ENCODE peak calls at places on chromosomes 13 and 19, in six cellular contexts. One of them, this sample, is unnamed.

GRCh38 chr13:29993716-29994488 is 143.5 kb upstream of the UBL3 start:
- DNase-seq in K562: no peak
- DNase-seq in SK-N-SH: no peak
- DNase-seq in GM12878: no peak
- DNase-seq in IMR-90: peak
- DNase-seq in HepG2: no peak
- DNase-seq in this sample: no peak

GRCh38 chr13:99659234-99659633 is 158.0 kb downstream of the TM9SF2 start:
- DNase-seq in GM12878: no peak
- DNase-seq in IMR-90: no peak
- DNase-seq in K562: no peak
- DNase-seq in HepG2: no peak
- DNase-seq in SK-N-SH: no peak
- DNase-seq in this sample: no peak

GRCh38 chr19:7177926-7178325 is 108.4 kb downstream of the ZNF557 start:
- DNase-seq in K562: no peak
- DNase-seq in GM12878: no peak
- DNase-seq in SK-N-SH: no peak
- DNase-seq in HepG2: no peak
- DNase-seq in IMR-90: peak
- DNase-seq in this sample: no peak

GRCh38 chr19:4640247-4641000 is 1.1 kb downstream of the TNFAIP8L1 start:
- DNase-seq in IMR-90: no peak
- DNase-seq in GM12878: no peak
- DNase-seq in K562: no peak
- DNase-seq in HepG2: peak
- DNase-seq in SK-N-SH: no peak
- DNase-seq in this sample: no peak

GRCh38 chr13:47976325-47976724 is 24.7 kb downstream of the SUCLA2 start:
- DNase-seq in K562: no peak
- DNase-seq in IMR-90: no peak
- DNase-seq in GM12878: no peak
- DNase-seq in SK-N-SH: no peak
- DNase-seq in HepG2: no peak
- DNase-seq in this sample: no peak

GRCh38 chr13:34810996-34811395 is 131.1 kb upstream of the NBEA start:
- DNase-seq in K562: no peak
- DNase-seq in SK-N-SH: no peak
- DNase-seq in GM12878: no peak
- DNase-seq in IMR-90: no peak
- DNase-seq in HepG2: no peak
- DNase-seq in this sample: no peak

GRCh38 chr19:32318884-32319520 is 26.4 kb upstream of the ZNF507 start:
- DNase-seq in IMR-90: no peak
- DNase-seq in GM12878: no peak
- DNase-seq in SK-N-SH: peak
- DNase-seq in HepG2: no peak
- DNase-seq in K562: peak
- DNase-seq in this sample: no peak

GRCh38 chr13:79451500-79451962 is 29.4 kb upstream of the NDFIP2 start:
- DNase-seq in GM12878: peak
- DNase-seq in SK-N-SH: peak
- DNase-seq in IMR-90: peak
- DNase-seq in K562: peak
- DNase-seq in HepG2: no peak
- DNase-seq in this sample: no peak

GRCh38 chr13:66225071-66225470 is 1005.1 kb downstream of the PCDH9 start:
- DNase-seq in IMR-90: no peak
- DNase-seq in GM12878: no peak
- DNase-seq in K562: no peak
- DNase-seq in SK-N-SH: no peak
- DNase-seq in HepG2: no peak
- DNase-seq in this sample: no peak

GRCh38 chr13:33547035-33547434 is 261.5 kb upstream of the STARD13 start:
- DNase-seq in IMR-90: no peak
- DNase-seq in K562: no peak
- DNase-seq in HepG2: no peak
- DNase-seq in GM12878: no peak
- DNase-seq in SK-N-SH: no peak
- DNase-seq in this sample: no peak

GRCh38 chr13:114244637-114245036 is 9.9 kb downstream of the CDC16 start:
- DNase-seq in HepG2: no peak
- DNase-seq in SK-N-SH: no peak
- DNase-seq in IMR-90: no peak
- DNase-seq in GM12878: no peak
- DNase-seq in K562: no peak
- DNase-seq in this sample: no peak

GRCh38 chr13:24064258-24064860 is 96.2 kb upstream of the SPATA13 start:
- DNase-seq in IMR-90: no peak
- DNase-seq in K562: no peak
- DNase-seq in GM12878: no peak
- DNase-seq in HepG2: no peak
- DNase-seq in SK-N-SH: no peak
- DNase-seq in this sample: no peak

GRCh38 chr19:7654401-7654800 is 14.4 kb upstream of the RETN start:
- DNase-seq in HepG2: no peak
- DNase-seq in SK-N-SH: no peak
- DNase-seq in GM12878: no peak
- DNase-seq in K562: no peak
- DNase-seq in IMR-90: peak
- DNase-seq in this sample: no peak

GRCh38 chr13:29583073-29583785 is 12.3 kb downstream of the SLC7A1 start:
- DNase-seq in IMR-90: peak
- DNase-seq in K562: no peak
- DNase-seq in GM12878: no peak
- DNase-seq in SK-N-SH: no peak
- DNase-seq in HepG2: no peak
- DNase-seq in this sample: no peak

GRCh38 chr13:25453966-25454365 is 82.2 kb downstream of the ATP8A2 start:
- DNase-seq in IMR-90: no peak
- DNase-seq in HepG2: no peak
- DNase-seq in SK-N-SH: no peak
- DNase-seq in GM12878: no peak
- DNase-seq in K562: no peak
- DNase-seq in this sample: no peak

DNA sequence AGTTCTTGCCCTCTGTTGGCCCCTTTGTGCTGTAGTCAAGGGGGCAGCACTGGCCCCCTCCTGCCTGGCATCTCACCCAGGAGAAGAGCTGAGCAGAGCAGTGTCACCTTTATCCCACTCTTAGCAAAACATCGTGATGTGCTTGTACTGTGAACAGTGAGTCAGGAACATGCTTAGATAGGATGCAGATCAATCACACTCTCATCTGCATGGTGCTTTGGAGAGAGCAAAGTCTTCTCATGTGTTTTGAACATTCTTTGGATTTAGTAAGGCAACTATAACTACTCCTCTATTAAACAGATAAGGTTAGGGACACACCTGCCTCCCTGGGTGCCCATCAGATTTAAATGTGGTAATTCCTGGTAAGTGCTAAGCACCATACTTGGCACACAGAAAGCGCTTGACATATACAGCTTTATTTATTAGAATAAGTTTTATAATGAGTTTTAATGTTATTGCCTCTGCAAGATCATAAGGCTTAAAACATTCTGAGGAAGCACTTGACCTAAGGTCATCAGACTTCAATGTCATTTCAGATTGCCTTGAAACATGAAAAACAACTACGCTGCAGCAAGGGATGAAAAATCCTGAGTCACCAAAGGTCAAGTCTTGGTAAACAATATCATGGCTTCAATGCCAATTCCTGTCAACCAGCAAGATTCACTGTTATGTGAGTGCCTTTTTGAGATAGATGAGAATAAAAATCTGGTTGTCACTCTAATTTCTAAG is 82.4 kb upstream of the IRS2 start:
- DNase-seq in K562: no peak
- DNase-seq in HepG2: no peak
- DNase-seq in GM12878: no peak
- DNase-seq in SK-N-SH: no peak
- DNase-seq in IMR-90: peak
- DNase-seq in this sample: no peak
- H3K9ac ChIP-seq in K562: no peak
- H3K9ac ChIP-seq in HepG2: no peak
- H3K9ac ChIP-seq in GM12878: no peak
- H3K9ac ChIP-seq in SK-N-SH: no peak
- H3K9ac ChIP-seq in IMR-90: no peak
- H3K9ac ChIP-seq in this sample: no peak

DNA sequence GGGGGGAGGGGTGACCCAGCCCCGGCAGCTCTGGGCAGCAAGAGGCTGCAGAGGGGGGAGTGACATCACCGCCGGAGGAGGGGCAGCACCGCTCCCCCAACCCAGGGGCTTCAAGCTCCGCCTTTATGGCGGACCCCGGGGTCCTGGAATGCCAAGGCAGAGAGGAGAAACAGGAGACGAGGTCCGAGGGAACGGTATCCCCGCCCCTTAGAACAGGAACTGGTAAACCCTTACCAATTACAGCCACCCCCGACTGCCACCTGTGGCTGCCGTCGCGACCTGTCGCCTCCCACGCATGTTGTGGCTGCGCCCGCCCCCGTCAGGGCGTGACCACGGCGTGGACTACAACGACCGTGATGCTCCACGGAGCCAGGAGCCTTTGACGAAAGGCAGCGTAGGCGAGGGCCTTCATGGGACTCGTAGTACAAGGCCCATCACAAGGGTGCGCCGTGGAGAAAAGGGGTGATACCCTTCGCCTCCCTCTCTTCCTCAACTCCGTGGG is 4.1 kb upstream of the KCNC3 start:
- DNase-seq in HepG2: peak
- DNase-seq in IMR-90: peak
- DNase-seq in GM12878: peak
- DNase-seq in K562: peak
- DNase-seq in SK-N-SH: peak
- DNase-seq in this sample: peak
- TF ChIP-seq USF2 in HepG2: no peak
- TF ChIP-seq USF2 in IMR-90: no peak
- TF ChIP-seq USF2 in GM12878: no peak
- TF ChIP-seq USF2 in K562: no peak
- TF ChIP-seq USF2 in SK-N-SH: no peak
- TF ChIP-seq USF2 in this sample: no peak

GRCh38 chr13:98370261-98370660 is 193.2 kb upstream of the RNF113B start:
- DNase-seq in IMR-90: no peak
- DNase-seq in GM12878: no peak
- DNase-seq in SK-N-SH: no peak
- DNase-seq in HepG2: no peak
- DNase-seq in K562: no peak
- DNase-seq in this sample: no peak

GRCh38 chr13:98371624-98372023 is 194.6 kb upstream of the RNF113B start:
- DNase-seq in SK-N-SH: no peak
- DNase-seq in GM12878: no peak
- DNase-seq in IMR-90: no peak
- DNase-seq in K562: no peak
- DNase-seq in HepG2: no peak
- DNase-seq in this sample: no peak

GRCh38 chr13:98372886-98373285 is 195.8 kb upstream of the RNF113B start:
- DNase-seq in K562: no peak
- DNase-seq in SK-N-SH: no peak
- DNase-seq in GM12878: no peak
- DNase-seq in IMR-90: peak
- DNase-seq in HepG2: no peak
- DNase-seq in this sample: no peak

GRCh38 chr13:98368019-98368418 is 190.9 kb upstream of the RNF113B start:
- DNase-seq in SK-N-SH: no peak
- DNase-seq in HepG2: no peak
- DNase-seq in GM12878: no peak
- DNase-seq in IMR-90: peak
- DNase-seq in K562: no peak
- DNase-seq in this sample: no peak

DNA sequence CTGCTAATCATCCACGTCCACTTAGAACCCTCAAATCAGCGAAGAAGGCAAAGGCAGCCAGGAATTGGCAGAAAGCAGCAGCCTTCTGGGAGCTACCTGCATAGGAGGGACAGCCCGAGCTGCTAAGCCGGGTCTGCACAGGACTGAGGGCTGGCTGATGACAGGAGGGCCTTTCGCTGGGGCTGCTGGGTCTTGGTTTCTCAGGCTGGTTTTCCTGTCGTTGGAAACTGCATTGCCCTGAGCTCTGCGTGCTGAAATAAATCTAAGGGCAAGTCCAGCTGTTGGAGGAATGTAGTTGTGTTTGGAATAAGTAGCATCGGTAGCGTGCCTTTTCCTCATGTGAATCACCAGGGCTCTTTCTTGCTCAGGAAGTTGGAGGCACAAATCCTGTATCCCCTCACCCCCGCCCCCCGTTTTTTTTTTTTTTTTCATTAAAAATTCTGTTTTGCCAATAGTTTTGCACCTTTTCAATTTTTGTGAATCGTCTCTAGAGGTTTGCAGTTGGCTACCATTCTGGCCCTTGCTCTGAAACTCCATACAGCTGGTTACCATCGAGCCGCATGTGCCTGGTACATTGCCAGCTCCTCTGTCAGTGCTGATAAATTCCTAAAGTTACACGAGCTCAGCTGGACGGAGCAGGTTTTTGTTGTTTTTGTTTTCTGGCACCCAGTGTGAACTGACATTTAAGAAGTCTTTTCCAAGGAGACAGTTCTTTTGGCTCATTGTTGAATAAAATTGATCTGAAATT is 193.9 kb upstream of the RNF113B start:
- DNase-seq in K562: no peak
- DNase-seq in SK-N-SH: no peak
- DNase-seq in GM12878: no peak
- DNase-seq in IMR-90: peak
- DNase-seq in HepG2: no peak
- DNase-seq in this sample: peak
- H3K9ac ChIP-seq in K562: no peak
- H3K9ac ChIP-seq in SK-N-SH: no peak
- H3K9ac ChIP-seq in GM12878: no peak
- H3K9ac ChIP-seq in IMR-90: peak
- H3K9ac ChIP-seq in HepG2: no peak
- H3K9ac ChIP-seq in this sample: no peak

GRCh38 chr19:10803252-10803651 is 32.8 kb downstream of the TMED1 start:
- DNase-seq in HepG2: no peak
- DNase-seq in IMR-90: no peak
- DNase-seq in GM12878: no peak
- DNase-seq in K562: no peak
- DNase-seq in SK-N-SH: no peak
- DNase-seq in this sample: no peak
- TF ChIP-seq USF2 in HepG2: no peak
- TF ChIP-seq USF2 in IMR-90: no peak
- TF ChIP-seq USF2 in GM12878: no peak
- TF ChIP-seq USF2 in K562: no peak
- TF ChIP-seq USF2 in SK-N-SH: no peak
- TF ChIP-seq USF2 in this sample: no peak

GRCh38 chr19:29945017-29945416 is 3.0 kb downstream of the URI1 start:
- DNase-seq in HepG2: no peak
- DNase-seq in K562: no peak
- DNase-seq in GM12878: no peak
- DNase-seq in SK-N-SH: no peak
- DNase-seq in IMR-90: no peak
- DNase-seq in this sample: no peak
- H3K9ac ChIP-seq in HepG2: peak
- H3K9ac ChIP-seq in K562: no peak
- H3K9ac ChIP-seq in GM12878: no peak
- H3K9ac ChIP-seq in SK-N-SH: no peak
- H3K9ac ChIP-seq in IMR-90: peak
- H3K9ac ChIP-seq in this sample: no peak

GRCh38 chr13:41568143-41568989 is 111.0 kb downstream of the RGCC start:
- DNase-seq in IMR-90: no peak
- DNase-seq in GM12878: no peak
- DNase-seq in HepG2: no peak
- DNase-seq in K562: no peak
- DNase-seq in SK-N-SH: no peak
- DNase-seq in this sample: no peak
- TF ChIP-seq USF2 in IMR-90: no peak
- TF ChIP-seq USF2 in GM12878: no peak
- TF ChIP-seq USF2 in HepG2: no peak
- TF ChIP-seq USF2 in K562: no peak
- TF ChIP-seq USF2 in SK-N-SH: no peak
- TF ChIP-seq USF2 in this sample: no peak

This sample was measured in H1.